ENCODE peak calls at places on chromosomes 13 and 19, in five cellular contexts. One of them, this sample, is unnamed.

GRCh38 chr13:23447927-23448326 is 14.4 kb upstream of the SACS start:
- DNase-seq in mesothelial cell of epicardium: no peak
- DNase-seq in GM12865: no peak
- DNase-seq in WTC11: no peak
- DNase-seq in GM10248: no peak
- DNase-seq in this sample: no peak

GRCh38 chr19:30498707-30499106 is 126.5 kb downstream of the ZNF536 start:
- DNase-seq in mesothelial cell of epicardium: no peak
- DNase-seq in GM12865: no peak
- DNase-seq in WTC11: peak; percentile 81
- DNase-seq in GM10248: no peak
- DNase-seq in this sample: no peak

GRCh38 chr19:14478113-14478545 is 3.0 kb upstream of the PTGER1 start:
- DNase-seq in mesothelial cell of epicardium: no peak
- DNase-seq in GM12865: no peak
- DNase-seq in WTC11: no peak
- DNase-seq in GM10248: no peak
- DNase-seq in this sample: no peak

GRCh38 chr19:2693492-2693891 is 9.0 kb downstream of the GNG7 start:
- DNase-seq in mesothelial cell of epicardium: no peak
- DNase-seq in GM12865: no peak
- DNase-seq in WTC11: no peak
- DNase-seq in GM10248: no peak
- DNase-seq in this sample: no peak

GRCh38 chr19:29107831-29108230 is 105.1 kb downstream of the UQCRFS1 start:
- DNase-seq in mesothelial cell of epicardium: no peak
- DNase-seq in GM12865: no peak
- DNase-seq in WTC11: no peak
- DNase-seq in GM10248: no peak
- DNase-seq in this sample: no peak

GRCh38 chr19:14183741-14184395 is 22.1 kb downstream of the ADGRL1 start:
- DNase-seq in mesothelial cell of epicardium: no peak
- DNase-seq in GM12865: no peak
- DNase-seq in WTC11: no peak
- DNase-seq in GM10248: no peak
- DNase-seq in this sample: peak; percentile 23

GRCh38 chr13:23766939-23767338 is 122.3 kb downstream of the MIPEP start:
- DNase-seq in mesothelial cell of epicardium: no peak
- DNase-seq in GM12865: no peak
- DNase-seq in WTC11: no peak
- DNase-seq in GM10248: no peak
- DNase-seq in this sample: no peak

GRCh38 chr13:26307701-26308100 is 53.8 kb downstream of the CDK8 start:
- DNase-seq in mesothelial cell of epicardium: no peak
- DNase-seq in GM12865: no peak
- DNase-seq in WTC11: no peak
- DNase-seq in GM10248: no peak
- DNase-seq in this sample: no peak

GRCh38 chr13:27135023-27135422 is 36.6 kb downstream of the USP12 start:
- DNase-seq in mesothelial cell of epicardium: no peak
- DNase-seq in GM12865: no peak
- DNase-seq in WTC11: no peak
- DNase-seq in GM10248: no peak
- DNase-seq in this sample: no peak

GRCh38 chr13:59790626-59791025 is 373.1 kb downstream of the DIAPH3 start:
- DNase-seq in mesothelial cell of epicardium: no peak
- DNase-seq in GM12865: no peak
- DNase-seq in WTC11: no peak
- DNase-seq in GM10248: no peak
- DNase-seq in this sample: no peak

GRCh38 chr19:29771708-29772415 is 39.9 kb upstream of the CCNE1 start:
- DNase-seq in mesothelial cell of epicardium: peak; percentile 46
- DNase-seq in GM12865: peak; percentile 49
- DNase-seq in WTC11: peak; percentile 76
- DNase-seq in GM10248: peak; percentile 57
- DNase-seq in this sample: peak; percentile 60

GRCh38 chr13:65892859-65893258 is 1337.3 kb downstream of the PCDH9 start:
- DNase-seq in mesothelial cell of epicardium: no peak
- DNase-seq in GM12865: no peak
- DNase-seq in WTC11: no peak
- DNase-seq in GM10248: no peak
- DNase-seq in this sample: no peak

GRCh38 chr13:73754727-73755292 is 379.4 kb downstream of the KLF12 start:
- DNase-seq in mesothelial cell of epicardium: no peak
- DNase-seq in GM12865: peak; percentile 56
- DNase-seq in WTC11: no peak
- DNase-seq in GM10248: peak; percentile 31
- DNase-seq in this sample: peak; percentile 15
- TF ChIP-seq CTCF in mesothelial cell of epicardium: peak; percentile 85
- TF ChIP-seq CTCF in GM12865: peak; percentile 62
- TF ChIP-seq CTCF in WTC11: peak; percentile 45
- TF ChIP-seq CTCF in GM10248: peak; percentile 61
- TF ChIP-seq CTCF in this sample: peak; percentile 65

DNA sequence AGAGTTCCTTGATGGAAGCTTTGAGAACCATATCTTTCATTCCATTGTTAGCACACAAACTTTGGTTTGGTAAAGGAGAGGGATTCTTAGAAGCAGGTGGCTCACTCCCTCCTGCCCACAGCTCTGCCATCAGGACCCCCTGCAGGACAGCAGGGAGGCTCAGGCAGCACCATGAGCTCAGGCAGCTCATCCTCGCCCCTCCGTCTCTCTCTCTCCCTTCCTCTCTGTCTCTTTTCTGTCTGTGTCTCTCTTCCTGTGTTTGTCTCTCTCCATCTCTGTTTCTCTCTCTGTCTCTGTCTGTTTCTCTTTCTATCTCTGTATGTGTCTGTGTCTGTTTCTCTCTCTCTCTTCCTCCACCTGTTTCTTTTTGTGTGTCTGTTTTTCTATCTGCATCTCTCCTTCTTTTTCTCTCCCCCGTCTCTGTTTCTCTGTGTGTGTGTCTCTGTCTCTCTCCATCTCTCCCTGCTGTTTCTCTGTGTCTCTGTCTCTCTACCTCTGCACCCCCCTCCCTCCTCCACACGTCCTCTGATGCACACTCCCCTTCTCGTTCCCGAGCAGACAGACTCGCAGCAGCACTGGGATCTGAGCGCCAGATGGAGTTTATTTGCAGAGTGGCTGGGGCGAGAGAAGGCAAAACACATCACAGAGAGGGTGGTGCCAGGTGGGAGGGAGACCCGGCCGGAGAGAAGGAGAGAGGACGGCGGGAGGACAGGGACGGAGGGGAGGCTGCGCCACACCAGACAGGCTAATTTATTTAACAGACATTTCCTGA is 8.7 kb downstream of the SBK2 start:
- DNase-seq in mesothelial cell of epicardium: no peak
- DNase-seq in GM12865: no peak
- DNase-seq in WTC11: no peak
- DNase-seq in GM10248: no peak
- DNase-seq in this sample: no peak
- TF ChIP-seq CTCF in mesothelial cell of epicardium: no peak
- TF ChIP-seq CTCF in GM12865: no peak
- TF ChIP-seq CTCF in WTC11: no peak
- TF ChIP-seq CTCF in GM10248: no peak
- TF ChIP-seq CTCF in this sample: no peak

GRCh38 chr13:113155982-113156655 is 2.3 kb upstream of the PROZ start:
- DNase-seq in mesothelial cell of epicardium: no peak
- DNase-seq in GM12865: no peak
- DNase-seq in WTC11: no peak
- DNase-seq in GM10248: no peak
- DNase-seq in this sample: no peak

GRCh38 chr13:113153810-113154748 is 4.4 kb upstream of the PROZ start:
- DNase-seq in mesothelial cell of epicardium: peak; percentile 69
- DNase-seq in GM12865: peak; percentile 71
- DNase-seq in WTC11: peak; percentile 53
- DNase-seq in GM10248: peak; percentile 77
- DNase-seq in this sample: peak; percentile 86

GRCh38 chr13:113157206-113157928 is 1.1 kb upstream of the PROZ start:
- DNase-seq in mesothelial cell of epicardium: no peak
- DNase-seq in GM12865: no peak
- DNase-seq in WTC11: no peak
- DNase-seq in GM10248: no peak
- DNase-seq in this sample: no peak

GRCh38 chr13:113152894-113153809 is 5.3 kb upstream of the PROZ start:
- DNase-seq in mesothelial cell of epicardium: no peak
- DNase-seq in GM12865: peak; percentile 16
- DNase-seq in WTC11: peak; percentile 62
- DNase-seq in GM10248: no peak
- DNase-seq in this sample: peak; percentile 56

DNA sequence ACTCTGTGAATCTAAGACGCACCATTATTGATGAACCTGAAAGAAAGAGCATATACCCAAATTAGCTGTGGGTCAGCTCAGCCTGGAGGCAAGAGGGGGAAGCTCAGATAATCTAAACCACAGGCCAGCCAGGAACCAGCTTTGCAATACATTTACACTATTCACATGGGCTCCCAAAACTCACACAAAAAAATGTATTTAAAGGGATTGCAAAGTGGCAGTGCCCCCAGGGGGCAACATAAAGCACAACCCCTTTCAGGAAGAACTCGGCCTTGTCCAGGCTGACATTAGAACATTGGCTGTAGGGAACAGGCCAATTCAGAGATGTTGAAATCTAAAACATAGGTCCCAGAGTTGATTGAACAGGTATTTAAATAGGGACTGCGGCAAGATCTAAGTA is 3.2 kb upstream of the PROZ start:
- DNase-seq in mesothelial cell of epicardium: no peak
- DNase-seq in GM12865: no peak
- DNase-seq in WTC11: no peak
- DNase-seq in GM10248: no peak
- DNase-seq in this sample: no peak
- TF ChIP-seq CTCF in mesothelial cell of epicardium: no peak
- TF ChIP-seq CTCF in GM12865: no peak
- TF ChIP-seq CTCF in WTC11: no peak
- TF ChIP-seq CTCF in GM10248: no peak
- TF ChIP-seq CTCF in this sample: no peak

DNA sequence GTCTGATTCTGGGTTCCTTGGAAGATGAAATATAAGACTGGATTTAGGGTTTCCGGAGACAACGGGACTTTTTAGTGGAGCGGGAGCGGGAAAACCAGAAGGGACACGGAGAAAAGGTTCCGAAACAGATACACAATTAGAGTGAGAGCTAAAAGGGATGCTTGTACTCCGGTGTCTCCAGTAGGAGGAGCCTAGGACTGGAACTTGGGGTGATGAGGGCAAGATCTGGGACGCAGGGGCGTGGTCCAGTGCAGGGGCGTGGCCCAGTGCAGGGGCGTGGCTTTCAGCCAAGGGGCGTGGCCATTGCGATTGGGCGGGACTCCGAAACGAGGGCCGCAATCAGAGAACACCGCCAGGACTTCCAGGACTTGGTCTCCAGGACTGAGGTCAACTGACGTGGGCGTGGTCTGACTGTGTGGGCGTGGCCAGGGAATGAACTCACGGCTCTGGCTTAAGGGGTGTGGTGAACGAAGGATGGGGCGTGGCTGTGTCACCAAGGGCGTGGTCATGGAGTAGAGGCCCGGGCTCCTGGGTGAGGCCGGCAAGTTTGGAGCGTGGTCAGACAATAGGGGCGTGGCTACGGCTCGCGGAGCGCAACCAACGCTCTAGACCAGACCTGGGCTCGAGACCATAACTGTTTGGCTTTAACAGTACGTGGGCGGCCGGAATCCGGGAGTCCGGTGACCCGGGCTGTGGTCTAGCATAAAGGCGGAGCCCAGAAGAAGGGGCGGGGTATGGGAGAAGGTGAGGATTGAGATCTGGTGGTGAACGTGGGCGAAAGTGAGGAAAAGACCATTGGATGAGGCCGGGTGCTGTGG is at the start of gene DKKL1:
- DNase-seq in mesothelial cell of epicardium: peak; percentile 90
- DNase-seq in GM12865: peak; percentile 89
- DNase-seq in WTC11: peak; percentile 100
- DNase-seq in GM10248: peak; percentile 91
- DNase-seq in this sample: peak; percentile 92
- TF ChIP-seq CTCF in mesothelial cell of epicardium: peak; percentile 14
- TF ChIP-seq CTCF in GM12865: no peak
- TF ChIP-seq CTCF in WTC11: no peak
- TF ChIP-seq CTCF in GM10248: no peak
- TF ChIP-seq CTCF in this sample: no peak

GRCh38 chr13:32267836-32268439 is 47.2 kb downstream of the ZAR1L start:
- DNase-seq in mesothelial cell of epicardium: no peak
- DNase-seq in GM12865: peak; percentile 59
- DNase-seq in WTC11: peak; percentile 85
- DNase-seq in GM10248: peak; percentile 49
- DNase-seq in this sample: peak; percentile 59
- TF ChIP-seq CTCF in mesothelial cell of epicardium: peak; percentile 85
- TF ChIP-seq CTCF in GM12865: peak; percentile 84
- TF ChIP-seq CTCF in WTC11: peak; percentile 98
- TF ChIP-seq CTCF in GM10248: no peak
- TF ChIP-seq CTCF in this sample: peak; percentile 65

DNA sequence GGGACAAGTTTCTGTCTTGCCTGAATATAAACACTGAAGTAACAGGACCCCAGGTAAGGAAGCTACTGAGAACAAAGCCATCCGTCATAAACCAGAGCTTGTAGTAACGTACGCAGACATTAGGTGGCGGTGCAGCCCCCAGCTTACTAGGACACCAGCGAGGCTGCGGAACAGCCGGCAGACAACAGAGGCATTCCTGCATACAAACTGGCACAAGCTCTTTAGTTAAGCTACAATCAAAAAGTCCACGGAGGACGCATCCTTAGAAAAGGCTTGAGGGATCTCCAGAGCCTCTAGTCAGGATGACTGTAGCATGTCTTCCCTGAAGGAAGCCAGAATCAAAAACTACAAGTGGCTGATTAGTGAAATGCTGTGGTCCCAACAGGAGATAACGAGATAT is 26.2 kb downstream of the ZNF160 start:
- DNase-seq in mesothelial cell of epicardium: peak; percentile 38
- DNase-seq in GM12865: no peak
- DNase-seq in WTC11: peak; percentile 91
- DNase-seq in GM10248: no peak
- DNase-seq in this sample: no peak
- TF ChIP-seq CTCF in mesothelial cell of epicardium: peak; percentile 73
- TF ChIP-seq CTCF in GM12865: no peak
- TF ChIP-seq CTCF in WTC11: peak; percentile 70
- TF ChIP-seq CTCF in GM10248: no peak
- TF ChIP-seq CTCF in this sample: peak; percentile 5

DNA sequence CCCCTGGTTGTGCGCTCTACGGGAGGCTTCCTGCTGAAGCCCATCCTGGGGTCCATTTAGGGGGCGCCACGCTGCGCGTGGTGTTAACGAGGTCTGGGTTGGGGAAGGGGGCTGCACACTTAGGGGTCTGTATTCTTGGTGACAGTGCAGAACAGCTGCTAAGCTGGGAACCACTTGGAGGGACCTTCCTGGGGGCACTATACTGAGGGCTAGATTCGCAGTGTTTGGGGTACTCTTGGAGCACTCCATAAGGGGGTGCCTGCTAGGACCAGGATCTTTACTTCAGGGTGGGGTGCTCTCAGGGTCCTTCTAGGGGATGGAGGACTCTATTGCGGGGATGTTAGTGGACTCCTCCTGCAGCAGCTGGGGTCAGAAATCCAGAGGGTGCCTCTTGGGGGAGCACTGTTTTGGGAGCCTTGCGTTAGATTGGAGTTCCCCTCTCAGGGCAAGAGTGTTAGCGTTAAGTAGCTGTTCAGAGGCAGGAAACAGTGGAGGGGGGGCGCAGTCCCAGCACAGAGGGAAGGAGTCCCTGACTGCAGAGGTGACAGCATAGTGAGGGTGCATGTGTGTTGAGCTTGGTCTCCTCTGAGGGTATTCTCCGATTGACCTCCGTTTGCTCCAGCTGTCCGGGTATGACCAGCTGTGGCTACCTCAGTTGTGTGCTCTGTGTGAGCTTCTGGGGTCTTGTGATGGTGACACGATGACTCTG is 1.1 kb downstream of the PDE4A start:
- DNase-seq in mesothelial cell of epicardium: no peak
- DNase-seq in GM12865: no peak
- DNase-seq in WTC11: no peak
- DNase-seq in GM10248: peak; percentile 21
- DNase-seq in this sample: no peak
- TF ChIP-seq CTCF in mesothelial cell of epicardium: no peak
- TF ChIP-seq CTCF in GM12865: no peak
- TF ChIP-seq CTCF in WTC11: no peak
- TF ChIP-seq CTCF in GM10248: peak; percentile 5
- TF ChIP-seq CTCF in this sample: no peak

GRCh38 chr13:85896516-85897450 is 97.6 kb upstream of the SLITRK6 start:
- DNase-seq in mesothelial cell of epicardium: no peak
- DNase-seq in GM12865: no peak
- DNase-seq in WTC11: no peak
- DNase-seq in GM10248: no peak
- DNase-seq in this sample: no peak
- TF ChIP-seq CTCF in mesothelial cell of epicardium: peak; percentile 35
- TF ChIP-seq CTCF in GM12865: no peak
- TF ChIP-seq CTCF in WTC11: peak; percentile 18
- TF ChIP-seq CTCF in GM10248: no peak
- TF ChIP-seq CTCF in this sample: peak; percentile 35

This sample was measured in GM13977.